ENCODE peak calls at places on chromosomes 4 and X, in nine cellular contexts. K, T, I, B, P, Z, G, O and D are unnamed samples. For H3K4me1, the result is how much of the 10 kb centered on the place peaks cover.

GRCh38 chr4:89283226-89283974 is 24.2 kb downstream of the GPRIN3 start:
- DNase-seq in Z (no peak), P (no peak), I (no peak), O (no peak), G (peak), B (peak), K (peak), T (no peak), D (peak)

GRCh38 chr4:157819693-157820464 is 352.9 kb downstream of the GASK1B start:
- DNase-seq in G (no peak), I (no peak), Z (no peak), T (no peak), O (no peak), P (peak), B (no peak), K (no peak), D (no peak)

GRCh38 chrX:63959975-63960374 is 175.0 kb upstream of the ARHGEF9 start:
- DNase-seq in T (no peak), P (no peak), B (no peak), G (no peak), O (peak), I (no peak), Z (no peak), K (no peak), D (no peak)

GRCh38 chrX:24117288-24117687 is 32.2 kb upstream of the ZFX start:
- DNase-seq in T (no peak), K (no peak), B (peak), P (no peak), G (no peak), I (no peak), Z (no peak), O (no peak), D (no peak)

GRCh38 chr4:169815606-169816005 is 57.9 kb upstream of the HPF1 start:
- DNase-seq in K (no peak), P (no peak), I (no peak), B (peak), G (no peak), T (no peak), O (no peak), Z (no peak), D (no peak)

GRCh38 chr4:153223935-153224334 is 19.7 kb downstream of the TRIM2 start:
- DNase-seq in Z (no peak), K (no peak), G (no peak), T (no peak), O (peak), B (peak), I (no peak), P (no peak), D (no peak)

GRCh38 chr4:38069271-38069760 is 109.1 kb downstream of the PTTG2 start:
- DNase-seq in I (peak), B (peak), K (no peak), P (no peak), G (no peak), Z (no peak), O (peak), T (no peak), D (no peak)

GRCh38 chrX:23246001-23246400 is 88.6 kb upstream of the PTCHD1 start:
- DNase-seq in B (peak), O (no peak), G (no peak), T (no peak), P (no peak), K (no peak), Z (no peak), I (no peak), D (no peak)

GRCh38 chrX:19849433-19850190 is 37.8 kb downstream of the SH3KBP1 start:
- DNase-seq in G (no peak), P (no peak), B (no peak), I (no peak), K (no peak), T (no peak), O (no peak), Z (no peak), D (no peak)

GRCh38 chrX:19990225-19990518 is 689 bp downstream of the BCLAF3 start:
- DNase-seq in I (no peak), P (no peak), B (peak), Z (no peak), O (no peak), K (no peak), G (no peak), T (no peak), D (no peak)

GRCh38 chrX:1355131-1355799 is 18.7 kb downstream of the IL3RA start:
- DNase-seq in I (no peak), K (no peak), G (no peak), P (peak), B (no peak), Z (no peak), O (no peak), T (no peak), D (no peak)

GRCh38 chr4:59945716-59946115 is 1254.4 kb upstream of the ADGRL3 start:
- DNase-seq in G (no peak), O (no peak), Z (no peak), P (no peak), I (no peak), T (no peak), K (no peak), B (no peak), D (no peak)

GRCh38 chrX:375181-376036 is 11.3 kb downstream of the PPP2R3B start:
- DNase-seq in O (no peak), Z (no peak), B (no peak), P (peak), I (no peak), K (no peak), G (no peak), T (no peak), D (no peak)

GRCh38 chr4:68342139-68342538 is 7.8 kb downstream of the YTHDC1 start:
- DNase-seq in B (peak), Z (no peak), I (no peak), G (no peak), O (no peak), P (no peak), T (no peak), K (no peak), D (no peak)

DNA sequence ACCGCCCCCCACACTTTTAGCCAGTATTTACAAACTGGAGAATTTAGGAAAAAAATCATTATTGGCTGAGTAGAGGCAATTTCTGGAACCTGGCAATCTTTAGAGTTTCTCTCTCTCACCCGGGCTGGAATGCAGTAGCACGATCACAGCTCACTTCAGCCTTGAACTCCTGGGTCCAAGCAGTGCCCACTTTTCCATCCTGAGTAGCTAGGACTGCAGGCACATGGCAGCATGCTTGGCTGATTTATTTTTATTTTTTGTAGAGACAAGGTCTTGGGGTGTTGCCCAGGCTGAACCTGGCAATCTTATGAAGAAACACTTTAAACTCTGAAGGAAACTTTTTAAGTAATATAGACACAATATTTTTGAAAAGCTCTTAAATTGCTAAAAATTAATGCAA is 120.1 kb downstream of the AFF1 start:
- DNase-seq in P (no peak), K (no peak), I (no peak), T (no peak), B (no peak), G (no peak), Z (no peak), O (no peak), D (no peak)
- H3K4me1 ChIP-seq in P (under half), K (under half), I (under half), T (under half), B (under half), G (under half), Z (under half), O (under half), D (under half)

GRCh38 chrX:112078606-112079005 is 4.0 kb downstream of the TRPC5 start:
- DNase-seq in O (no peak), T (no peak), I (no peak), B (no peak), P (no peak), G (no peak), Z (no peak), K (no peak), D (no peak)
- H3K4me1 ChIP-seq in O (under half), T (under half), I (under half), B (under half), P (under half), G (under half), Z (under half), K (under half), D (under half)

GRCh38 chrX:112830540-112830939 is 10.1 kb downstream of the AMOT start:
- DNase-seq in B (no peak), Z (no peak), O (no peak), K (no peak), I (no peak), G (no peak), T (no peak), P (no peak), D (no peak)

GRCh38 chrX:112832481-112833095 is 8.0 kb downstream of the AMOT start:
- DNase-seq in Z (no peak), G (no peak), P (peak), O (peak), T (no peak), K (no peak), I (no peak), B (peak), D (no peak)

GRCh38 chrX:112837531-112837930 is 3.1 kb downstream of the AMOT start:
- DNase-seq in O (no peak), I (no peak), Z (no peak), G (no peak), T (no peak), P (no peak), K (no peak), B (no peak), D (no peak)

GRCh38 chrX:112834016-112834855 is 6.4 kb downstream of the AMOT start:
- DNase-seq in I (no peak), B (no peak), O (peak), Z (no peak), P (no peak), G (no peak), K (no peak), T (no peak), D (no peak)

DNA sequence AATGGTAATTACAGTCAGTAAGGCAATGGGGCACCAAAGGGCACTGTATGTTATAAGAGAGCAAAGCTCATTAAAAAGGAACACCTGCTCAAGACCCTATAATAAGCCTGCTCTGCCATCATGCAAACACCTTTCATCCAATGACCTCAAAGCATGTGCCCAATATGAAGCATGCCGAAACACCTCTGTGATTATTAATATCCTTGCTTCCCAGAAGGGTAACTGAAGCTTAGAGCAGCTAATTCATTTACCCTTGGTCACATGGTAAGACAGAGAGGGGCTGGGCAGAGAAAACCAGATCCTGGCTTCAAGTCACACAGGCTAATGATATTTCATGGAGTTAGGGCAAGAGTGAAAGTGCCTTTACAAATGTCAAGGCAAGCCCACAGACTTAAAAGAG is 5.7 kb downstream of the AMOT start:
- DNase-seq in B (no peak), Z (no peak), P (no peak), I (no peak), O (no peak), G (no peak), T (no peak), K (no peak), D (no peak)
- H3K4me1 ChIP-seq in B (under half), Z (under half), P (under half), I (under half), O (under half), G (under half), T (under half), K (under half), D (under half)

GRCh38 chrX:103791233-103791632 is 14.6 kb downstream of the PLP1 start:
- DNase-seq in O (no peak), I (no peak), G (no peak), T (no peak), K (no peak), P (no peak), B (no peak), Z (no peak), D (no peak)
- H3K4me1 ChIP-seq in O (under half), I (under half), G (under half), T (under half), K (under half), P (under half), B (under half), Z (under half), D (under half)

GRCh38 chr4:23931489-23931830 is 41.6 kb upstream of the PPARGC1A start:
- DNase-seq in B (no peak), K (no peak), T (no peak), P (no peak), Z (no peak), O (no peak), G (no peak), I (no peak), D (no peak)
- H3K4me1 ChIP-seq in B (under half), K (under half), T (under half), P (under half), Z (under half), O (under half), G (under half), I (under half), D (under half)

GRCh38 chr4:186733778-186734177 is 10.1 kb upstream of the FAT1 start:
- DNase-seq in B (no peak), P (no peak), O (no peak), T (no peak), K (no peak), I (no peak), Z (no peak), G (no peak), D (no peak)

GRCh38 chr4:186737427-186737826 is 13.8 kb upstream of the FAT1 start:
- DNase-seq in P (no peak), K (no peak), B (no peak), Z (no peak), G (no peak), T (no peak), I (no peak), O (no peak), D (no peak)

GRCh38 chr4:186736466-186736865 is 12.8 kb upstream of the FAT1 start:
- DNase-seq in T (no peak), Z (no peak), G (no peak), P (no peak), O (no peak), B (peak), I (no peak), K (no peak), D (no peak)

GRCh38 chr4:186738421-186738820 is 14.8 kb upstream of the FAT1 start:
- DNase-seq in P (no peak), K (no peak), B (no peak), O (no peak), T (no peak), Z (no peak), I (no peak), G (no peak), D (no peak)

GRCh38 chr4:186734251-186734650 is 10.6 kb upstream of the FAT1 start:
- DNase-seq in O (no peak), I (no peak), Z (no peak), K (no peak), P (no peak), G (no peak), T (no peak), B (no peak), D (no peak)
- H3K4me1 ChIP-seq in O (under half), I (under half), Z (under half), K (under half), P (under half), G (under half), T (under half), B (under half), D (under half)

DNA sequence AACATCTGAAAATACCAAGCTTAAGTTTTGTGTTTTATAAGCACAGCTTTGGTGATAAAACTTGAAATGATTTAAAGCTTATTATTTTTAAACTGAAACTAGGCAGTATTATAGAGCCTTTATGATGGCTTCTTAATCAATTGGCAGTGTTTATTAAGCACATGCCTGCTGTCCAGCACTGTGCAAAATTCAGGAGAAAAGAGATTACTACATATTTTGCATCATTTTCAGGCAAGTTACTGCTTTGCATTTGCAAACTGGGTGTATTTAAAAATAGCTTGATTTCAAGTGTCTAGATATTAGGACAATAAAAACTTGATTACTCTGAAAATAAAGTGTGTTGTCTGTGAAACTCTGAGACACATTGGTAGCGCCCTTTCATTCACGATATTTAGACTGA is 126.5 kb downstream of the PDLIM5 start:
- DNase-seq in T (no peak), I (no peak), K (no peak), B (no peak), G (no peak), O (no peak), P (no peak), Z (no peak), D (no peak)
- H3K4me1 ChIP-seq in T (under half), I (under half), K (under half), B (under half), G (under half), O (under half), P (under half), Z (under half), D (under half)

GRCh38 chr4:173254646-173255045 is 79.5 kb downstream of the HMGB2 start:
- DNase-seq in O (no peak), B (no peak), T (no peak), I (no peak), P (no peak), K (no peak), Z (no peak), G (no peak), D (no peak)
- H3K4me1 ChIP-seq in O (under half), B (under half), T (under half), I (under half), P (under half), K (under half), Z (under half), G (under half), D (under half)

GRCh38 chr4:106318511-106318910 is 2.2 kb downstream of the AIMP1 start:
- DNase-seq in O (no peak), I (no peak), K (no peak), G (no peak), T (no peak), B (no peak), P (no peak), Z (no peak), D (no peak)
- H3K4me1 ChIP-seq in O (under half), I (under half), K (under half), G (under half), T (under half), B (under half), P (under half), Z (under half), D (under half)